ENCODE peak calls at places on chromosomes 3 and 15, in four cellular contexts. Z is GM06990, J is HFF-Myc, X is fibroblast of lung. M is an unnamed sample.

GRCh38 chr3:51620543-51620942 is 50.5 kb upstream of the TEX264 start:
- DNase-seq in Z (no peak), J (no peak), X (peak; percentile 62), M (peak; percentile 29)

GRCh38 chr3:48303021-48303420 is 30.4 kb downstream of the SPINK8 start:
- DNase-seq in Z (no peak), J (no peak), X (no peak), M (no peak)

GRCh38 chr3:168159473-168159872 is 63.7 kb upstream of the GOLIM4 start:
- DNase-seq in Z (no peak), J (no peak), X (no peak), M (no peak)

GRCh38 chr3:187935623-187936156 is 190.4 kb upstream of the BCL6 start:
- DNase-seq in Z (peak; percentile 85), J (no peak), X (no peak), M (no peak)

GRCh38 chr3:113747719-113748046 is 848 bp downstream of the ATP6V1A start:
- DNase-seq in Z (no peak), J (no peak), X (peak; percentile 38), M (no peak)

GRCh38 chr3:46929324-46929723 is 47.2 kb downstream of the CCDC12 start:
- DNase-seq in Z (no peak), J (no peak), X (no peak), M (no peak)

GRCh38 chr3:124361566-124361965 is 368.7 kb upstream of the UMPS start:
- DNase-seq in Z (no peak), J (no peak), X (no peak), M (no peak)

GRCh38 chr3:73480187-73480672 is 144.5 kb downstream of the PDZRN3 start:
- DNase-seq in Z (no peak), J (no peak), X (no peak), M (no peak)

GRCh38 chr3:15496341-15496664 is 25.2 kb downstream of the COLQ start:
- DNase-seq in Z (no peak), J (no peak), X (no peak), M (no peak)

DNA sequence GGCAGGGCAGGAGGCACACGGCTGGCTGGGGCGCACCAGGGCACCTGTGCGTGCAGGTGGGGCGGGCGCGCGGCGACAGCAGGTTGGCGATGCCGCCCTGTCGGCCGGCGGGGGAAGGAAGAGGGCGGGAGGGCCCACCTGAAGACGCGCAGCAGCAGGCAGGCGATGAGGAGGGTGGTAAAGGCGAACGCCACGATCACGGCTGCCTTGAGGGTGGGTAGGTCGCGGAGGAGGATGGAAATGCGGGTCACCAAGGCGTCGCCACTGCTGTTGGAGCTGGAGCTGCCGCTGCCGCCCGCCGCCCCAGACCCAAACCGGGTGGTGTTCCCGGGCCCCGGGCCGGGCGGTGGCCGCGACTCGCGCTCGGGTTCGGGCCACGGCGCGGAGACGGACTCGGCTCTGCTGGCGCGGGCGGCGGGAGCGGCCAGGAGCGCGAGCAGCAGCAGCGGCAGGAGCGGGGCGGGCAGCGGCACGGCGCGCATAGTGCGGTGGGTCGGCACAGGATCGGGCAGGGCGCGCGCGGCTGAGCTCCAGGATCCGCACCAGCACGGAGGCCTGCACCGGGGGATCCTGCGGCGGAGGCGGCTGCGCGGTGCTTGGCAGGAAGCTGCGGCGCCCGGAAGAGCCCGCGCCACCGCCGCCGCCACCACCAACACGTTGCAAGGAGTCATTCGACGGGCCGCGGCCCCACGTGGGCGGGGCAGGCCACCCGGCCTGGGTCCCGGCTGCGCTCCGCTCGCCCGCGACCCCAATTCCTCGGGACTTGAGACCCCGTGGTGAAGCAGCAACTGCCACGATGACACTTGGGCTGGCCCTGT is at the start of gene FAM174B:
- DNase-seq in Z (peak; percentile 76), J (no peak), X (peak; percentile 57), M (no peak)
- H3K4me3 ChIP-seq in Z (peak within 1 kb of the TSS; percentile 62), J (peak within 1 kb of the TSS; percentile 28), X (peak within 1 kb of the TSS; percentile 38), M (peak within 1 kb of the TSS; percentile 46)

GRCh38 chr15:55270301-55270700 is 19.3 kb downstream of the RAB27A start:
- DNase-seq in Z (no peak), J (no peak), X (no peak), M (no peak)

GRCh38 chr15:55267401-55268053 is 22.1 kb downstream of the RAB27A start:
- DNase-seq in Z (no peak), J (no peak), X (peak; percentile 83), M (no peak)

GRCh38 chr15:55266547-55266946 is 23.1 kb downstream of the RAB27A start:
- DNase-seq in Z (no peak), J (no peak), X (no peak), M (no peak)

DNA sequence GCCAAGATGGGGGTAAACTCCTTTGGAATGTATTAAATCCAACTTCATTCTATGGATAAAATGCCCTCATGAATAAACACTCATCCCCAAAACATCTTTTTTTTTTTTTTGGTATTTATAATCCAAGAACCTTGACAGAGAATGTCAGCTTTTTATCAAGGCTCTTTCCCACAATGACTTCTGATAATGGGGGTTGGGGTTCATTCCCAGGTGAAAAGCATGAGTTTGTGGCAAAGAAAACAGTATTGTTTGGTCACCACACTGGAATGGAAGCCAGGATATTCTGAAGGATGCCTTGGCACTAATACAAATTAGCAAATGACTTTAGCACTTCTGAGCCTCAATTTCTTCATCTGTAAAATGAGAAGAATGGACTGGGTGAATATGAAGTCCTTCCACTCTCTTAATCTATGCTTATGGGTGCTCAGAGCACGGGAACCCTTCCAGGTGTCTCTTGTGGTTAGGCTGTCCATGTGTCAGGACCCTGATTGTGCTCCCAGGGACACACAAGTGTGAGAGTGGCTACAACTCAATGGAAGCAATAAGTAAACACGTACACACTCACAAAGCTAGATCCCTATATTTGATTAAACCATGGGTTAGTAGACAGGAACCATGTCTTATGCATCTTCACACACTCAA is 21.4 kb downstream of the RAB27A start:
- DNase-seq in Z (no peak), J (no peak), X (no peak), M (no peak)
- H3K4me3 ChIP-seq in Z (no peak overlapping the region), J (no peak overlapping the region), X (no peak overlapping the region), M (no peak overlapping the region)

GRCh38 chr15:100114526-100114925 is 227.2 kb downstream of the ADAMTS17 start:
- DNase-seq in Z (no peak), J (no peak), X (peak; percentile 87), M (no peak)
- H3K4me3 ChIP-seq in Z (no peak overlapping the region), J (no peak overlapping the region), X (peak overlapping the region; percentile 20), M (no peak overlapping the region)

GRCh38 chr3:137768021-137768360 is 3.9 kb downstream of the SOX14 start:
- DNase-seq in Z (no peak), J (no peak), X (no peak), M (no peak)
- H3K4me3 ChIP-seq in Z (no peak overlapping the region), J (peak overlapping the region; percentile 7), X (peak overlapping the region; percentile 40), M (peak overlapping the region; percentile 31)

GRCh38 chr15:35936284-35936683 is 390.3 kb upstream of the DPH6 start:
- DNase-seq in Z (no peak), J (no peak), X (no peak), M (no peak)

GRCh38 chr15:35932541-35932940 is 386.6 kb upstream of the DPH6 start:
- DNase-seq in Z (no peak), J (no peak), X (peak; percentile 5), M (no peak)

GRCh38 chr15:35934383-35935049 is 388.6 kb upstream of the DPH6 start:
- DNase-seq in Z (no peak), J (no peak), X (no peak), M (no peak)

GRCh38 chr15:35933531-35933930 is 387.6 kb upstream of the DPH6 start:
- DNase-seq in Z (no peak), J (no peak), X (no peak), M (no peak)

GRCh38 chr15:35937380-35937779 is 391.4 kb upstream of the DPH6 start:
- DNase-seq in Z (no peak), J (no peak), X (no peak), M (no peak)
- H3K4me3 ChIP-seq in Z (no peak overlapping the region), J (no peak overlapping the region), X (no peak overlapping the region), M (no peak overlapping the region)

GRCh38 chr15:58698887-58699641 is 50.4 kb downstream of the ADAM10 start:
- DNase-seq in Z (no peak), J (no peak), X (peak; percentile 27), M (no peak)

GRCh38 chr15:58694641-58695398 is 54.7 kb downstream of the ADAM10 start:
- DNase-seq in Z (no peak), J (no peak), X (peak; percentile 34), M (no peak)

GRCh38 chr15:58696740-58697139 is 52.8 kb downstream of the ADAM10 start:
- DNase-seq in Z (no peak), J (no peak), X (no peak), M (no peak)

GRCh38 chr15:58699769-58700168 is 49.7 kb downstream of the ADAM10 start:
- DNase-seq in Z (no peak), J (no peak), X (no peak), M (no peak)

GRCh38 chr15:58697220-58697619 is 52.3 kb downstream of the ADAM10 start:
- DNase-seq in Z (no peak), J (no peak), X (no peak), M (no peak)
- H3K4me3 ChIP-seq in Z (no peak overlapping the region), J (no peak overlapping the region), X (no peak overlapping the region), M (no peak overlapping the region)

DNA sequence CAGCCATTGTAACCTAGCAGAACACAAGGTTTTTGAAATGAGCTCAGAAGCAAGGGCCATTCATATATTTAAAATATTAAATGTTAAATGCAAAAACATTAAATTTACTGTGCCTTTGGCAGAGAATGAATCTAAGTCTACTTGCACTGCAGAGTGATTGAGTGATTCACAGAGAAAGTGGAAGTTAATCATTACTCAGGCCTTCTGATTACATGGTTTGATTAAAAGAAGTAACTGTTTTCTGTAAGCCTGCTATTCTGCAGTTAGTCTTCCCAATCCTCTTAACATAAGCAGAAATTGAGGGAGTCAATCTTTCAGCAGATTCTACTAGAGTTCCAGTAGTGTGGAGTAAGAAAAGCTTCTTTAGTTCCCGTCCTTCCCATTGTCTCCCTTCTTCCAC is 1.5 kb downstream of the NLGN1 start:
- DNase-seq in Z (no peak), J (no peak), X (no peak), M (no peak)
- H3K4me3 ChIP-seq in Z (no peak overlapping the region), J (no peak overlapping the region), X (no peak overlapping the region), M (no peak overlapping the region)

GRCh38 chr15:90572893-90573292 is 43.2 kb downstream of the CRTC3 start:
- DNase-seq in Z (no peak), J (no peak), X (no peak), M (no peak)

GRCh38 chr15:90570643-90571042 is 40.9 kb downstream of the CRTC3 start:
- DNase-seq in Z (no peak), J (no peak), X (no peak), M (no peak)

GRCh38 chr15:90565866-90566265 is 36.1 kb downstream of the CRTC3 start:
- DNase-seq in Z (no peak), J (no peak), X (no peak), M (no peak)

GRCh38 chr15:90576711-90577389 is 47.1 kb downstream of the CRTC3 start:
- DNase-seq in Z (no peak), J (no peak), X (no peak), M (no peak)

GRCh38 chr15:90571063-90571541 is 41.4 kb downstream of the CRTC3 start:
- DNase-seq in Z (no peak), J (no peak), X (peak; percentile 21), M (no peak)
- H3K4me3 ChIP-seq in Z (no peak overlapping the region), J (no peak overlapping the region), X (no peak overlapping the region), M (no peak overlapping the region)

DNA sequence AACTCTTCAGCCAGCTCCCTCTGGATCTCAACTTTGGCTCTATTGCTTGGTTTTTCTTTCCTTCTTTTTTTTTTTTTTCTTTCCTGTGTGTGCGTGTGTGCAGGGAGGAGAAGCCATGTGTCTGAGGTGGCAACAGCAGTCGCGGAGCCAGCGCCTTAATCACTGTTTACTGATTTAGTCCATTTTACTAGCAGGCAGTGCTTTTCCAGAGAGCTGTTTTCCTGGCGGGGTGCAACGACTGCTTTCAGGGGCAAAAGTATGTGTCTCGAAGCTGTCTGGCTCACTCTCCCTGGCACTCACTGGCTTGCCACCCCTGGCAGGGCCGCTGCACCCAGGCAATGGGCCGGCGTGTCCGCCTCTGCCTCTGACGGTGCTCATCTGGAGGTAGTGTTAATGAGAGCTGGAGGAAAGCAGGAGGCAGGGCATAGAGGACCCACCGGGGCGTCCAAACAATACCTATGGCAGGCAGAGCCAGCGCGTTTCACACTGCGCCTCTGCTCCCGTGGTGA is 835.4 kb upstream of the NR2F2 start:
- DNase-seq in Z (no peak), J (no peak), X (peak; percentile 35), M (no peak)
- H3K4me3 ChIP-seq in Z (no peak overlapping the region), J (no peak overlapping the region), X (no peak overlapping the region), M (no peak overlapping the region)